ENCODE peak calls at places on chromosomes 3 and 15, in nine cellular contexts. I is stimulated activated CD4-positive, alpha-beta T cell treated with anti-CD3 and anti-CD28 coated beads, Interleukin-4, amount 100 ng/mL, for 1 hour; F is sciatic nerve; A is IMR-90; U is endothelial cell; D is NCI-H460; S is GDM1; W is uterus; G is OCI-M1. N is an unnamed sample.

GRCh38 chr3:88879905-88880304 is 227.5 kb upstream of the EPHA3 start:
- DNase-seq in I (no peak), F (no peak), A (no peak), U (no peak), D (no peak), S (no peak), W (no peak), G (no peak), N (no peak)

GRCh38 chr3:13021141-13021933 is 51.9 kb downstream of the IQSEC1 start:
- DNase-seq in I (no peak), F (no peak), A (no peak), U (no peak), D (no peak), S (no peak), W (no peak), G (no peak), N (peak)

GRCh38 chr3:14258906-14259904 is 80.6 kb downstream of the LSM3 start:
- DNase-seq in I (no peak), F (peak), A (no peak), U (no peak), D (no peak), S (no peak), W (peak), G (no peak), N (no peak)

GRCh38 chr15:60651155-60651554 is 172.2 kb upstream of the ICE2 start:
- DNase-seq in I (no peak), F (no peak), A (no peak), U (no peak), D (no peak), S (no peak), W (no peak), G (no peak), N (no peak)

GRCh38 chr3:122942937-122943827 is 84.4 kb downstream of the SEMA5B start:
- DNase-seq in I (peak), F (peak), A (peak), U (peak), D (peak), S (no peak), W (peak), G (peak), N (peak)

GRCh38 chr3:153513236-153513635 is 351.2 kb downstream of the RAP2B start:
- DNase-seq in I (no peak), F (no peak), A (no peak), U (peak), D (peak), S (no peak), W (no peak), G (peak), N (peak)

GRCh38 chr3:171101982-171102610 is 75.6 kb upstream of the SLC2A2 start:
- DNase-seq in I (no peak), F (no peak), A (peak), U (no peak), D (no peak), S (no peak), W (no peak), G (no peak), N (peak)

GRCh38 chr3:50423543-50423942 is 64.2 kb upstream of the TMEM115 start:
- DNase-seq in I (no peak), F (no peak), A (no peak), U (no peak), D (no peak), S (no peak), W (no peak), G (no peak), N (no peak)

GRCh38 chr3:58581328-58582091 is 4.3 kb upstream of the FAM107A start:
- DNase-seq in I (no peak), F (no peak), A (no peak), U (no peak), D (no peak), S (no peak), W (no peak), G (peak), N (no peak)

GRCh38 chr3:31244929-31245817 is 287.6 kb upstream of the STT3B start:
- DNase-seq in I (no peak), F (no peak), A (no peak), U (no peak), D (no peak), S (no peak), W (no peak), G (no peak), N (no peak)

GRCh38 chr3:59408047-59408624 is 358.3 kb upstream of the CFAP20DC start:
- DNase-seq in I (no peak), F (no peak), A (peak), U (no peak), D (no peak), S (no peak), W (no peak), G (no peak), N (no peak)

GRCh38 chr15:40543082-40543481 is 21.8 kb downstream of the CCDC32 start:
- DNase-seq in I (no peak), F (no peak), A (no peak), U (no peak), D (no peak), S (no peak), W (no peak), G (no peak), N (no peak)

GRCh38 chr15:69648215-69648614 is 195.6 kb downstream of the RPLP1 start:
- DNase-seq in I (no peak), F (peak), A (no peak), U (no peak), D (no peak), S (no peak), W (no peak), G (no peak), N (peak)

GRCh38 chr3:166829896-166830295 is 550.2 kb downstream of the ZBBX start:
- DNase-seq in I (no peak), F (no peak), A (no peak), U (no peak), D (peak), S (no peak), W (no peak), G (no peak), N (no peak)

GRCh38 chr3:184630861-184631260 is 69.3 kb downstream of the EPHB3 start:
- DNase-seq in I (no peak), F (no peak), A (no peak), U (no peak), D (no peak), S (no peak), W (no peak), G (no peak), N (no peak)